ENCODE peak calls at places on chromosomes 5 and 9, in six cellular contexts. One of them, this sample, is unnamed.

GRCh38 chr9:16625831-16626230 is 244.6 kb downstream of the BNC2 start:
- DNase-seq in activated CD4-positive, alpha-beta memory T cell treated with anti-CD3 and anti-CD28 coated beads for 36 hours: no peak
- DNase-seq in stimulated activated CD4-positive, alpha-beta T cell treated with anti-CD3 and anti-CD28 coated beads, Interleukin-12 subunit alpha, Interleukin-12 subunit beta, amount 100 ng/mL, for 24 hours: no peak
- DNase-seq in astrocyte of the spinal cord: peak
- DNase-seq in A673: no peak
- DNase-seq in heart left ventricle: no peak
- DNase-seq in this sample: peak

GRCh38 chr9:127518091-127518856 is 67.0 kb downstream of the LRSAM1 start:
- DNase-seq in astrocyte of the spinal cord: no peak
- DNase-seq in activated CD4-positive, alpha-beta memory T cell treated with anti-CD3 and anti-CD28 coated beads for 36 hours: no peak
- DNase-seq in A673: no peak
- DNase-seq in stimulated activated CD4-positive, alpha-beta T cell treated with anti-CD3 and anti-CD28 coated beads, Interleukin-12 subunit alpha, Interleukin-12 subunit beta, amount 100 ng/mL, for 24 hours: no peak
- DNase-seq in heart left ventricle: no peak
- DNase-seq in this sample: no peak

GRCh38 chr9:107749787-107750444 is 260.3 kb upstream of the KLF4 start:
- DNase-seq in activated CD4-positive, alpha-beta memory T cell treated with anti-CD3 and anti-CD28 coated beads for 36 hours: no peak
- DNase-seq in astrocyte of the spinal cord: peak
- DNase-seq in heart left ventricle: peak
- DNase-seq in A673: peak
- DNase-seq in stimulated activated CD4-positive, alpha-beta T cell treated with anti-CD3 and anti-CD28 coated beads, Interleukin-12 subunit alpha, Interleukin-12 subunit beta, amount 100 ng/mL, for 24 hours: no peak
- DNase-seq in this sample: peak

GRCh38 chr9:36036780-36037579 is at the start of gene RECK:
- DNase-seq in A673: peak
- DNase-seq in astrocyte of the spinal cord: peak
- DNase-seq in heart left ventricle: peak
- DNase-seq in stimulated activated CD4-positive, alpha-beta T cell treated with anti-CD3 and anti-CD28 coated beads, Interleukin-12 subunit alpha, Interleukin-12 subunit beta, amount 100 ng/mL, for 24 hours: peak
- DNase-seq in activated CD4-positive, alpha-beta memory T cell treated with anti-CD3 and anti-CD28 coated beads for 36 hours: peak
- DNase-seq in this sample: peak

GRCh38 chr5:178232124-178232919 is at the start of gene PHYKPL:
- DNase-seq in astrocyte of the spinal cord: peak
- DNase-seq in stimulated activated CD4-positive, alpha-beta T cell treated with anti-CD3 and anti-CD28 coated beads, Interleukin-12 subunit alpha, Interleukin-12 subunit beta, amount 100 ng/mL, for 24 hours: peak
- DNase-seq in activated CD4-positive, alpha-beta memory T cell treated with anti-CD3 and anti-CD28 coated beads for 36 hours: peak
- DNase-seq in A673: peak
- DNase-seq in heart left ventricle: peak
- DNase-seq in this sample: peak

GRCh38 chr5:102933300-102933699 is 178.2 kb downstream of the PAM start:
- DNase-seq in stimulated activated CD4-positive, alpha-beta T cell treated with anti-CD3 and anti-CD28 coated beads, Interleukin-12 subunit alpha, Interleukin-12 subunit beta, amount 100 ng/mL, for 24 hours: no peak
- DNase-seq in activated CD4-positive, alpha-beta memory T cell treated with anti-CD3 and anti-CD28 coated beads for 36 hours: no peak
- DNase-seq in heart left ventricle: no peak
- DNase-seq in A673: no peak
- DNase-seq in astrocyte of the spinal cord: no peak
- DNase-seq in this sample: no peak

GRCh38 chr9:114757395-114757794 is 48.4 kb downstream of the TNFSF15 start:
- DNase-seq in stimulated activated CD4-positive, alpha-beta T cell treated with anti-CD3 and anti-CD28 coated beads, Interleukin-12 subunit alpha, Interleukin-12 subunit beta, amount 100 ng/mL, for 24 hours: no peak
- DNase-seq in astrocyte of the spinal cord: no peak
- DNase-seq in A673: no peak
- DNase-seq in activated CD4-positive, alpha-beta memory T cell treated with anti-CD3 and anti-CD28 coated beads for 36 hours: no peak
- DNase-seq in heart left ventricle: no peak
- DNase-seq in this sample: no peak

GRCh38 chr5:440413-441180 is 2.4 kb upstream of the EXOC3 start:
- DNase-seq in astrocyte of the spinal cord: no peak
- DNase-seq in activated CD4-positive, alpha-beta memory T cell treated with anti-CD3 and anti-CD28 coated beads for 36 hours: no peak
- DNase-seq in stimulated activated CD4-positive, alpha-beta T cell treated with anti-CD3 and anti-CD28 coated beads, Interleukin-12 subunit alpha, Interleukin-12 subunit beta, amount 100 ng/mL, for 24 hours: no peak
- DNase-seq in heart left ventricle: peak
- DNase-seq in A673: no peak
- DNase-seq in this sample: no peak

GRCh38 chr5:96433066-96433447 is at the start of gene PCSK1:
- DNase-seq in activated CD4-positive, alpha-beta memory T cell treated with anti-CD3 and anti-CD28 coated beads for 36 hours: no peak
- DNase-seq in heart left ventricle: no peak
- DNase-seq in astrocyte of the spinal cord: no peak
- DNase-seq in A673: peak
- DNase-seq in stimulated activated CD4-positive, alpha-beta T cell treated with anti-CD3 and anti-CD28 coated beads, Interleukin-12 subunit alpha, Interleukin-12 subunit beta, amount 100 ng/mL, for 24 hours: no peak
- DNase-seq in this sample: peak

GRCh38 chr5:151592855-151593408 is 1.8 kb upstream of the FAT2 start:
- DNase-seq in astrocyte of the spinal cord: no peak
- DNase-seq in stimulated activated CD4-positive, alpha-beta T cell treated with anti-CD3 and anti-CD28 coated beads, Interleukin-12 subunit alpha, Interleukin-12 subunit beta, amount 100 ng/mL, for 24 hours: no peak
- DNase-seq in A673: no peak
- DNase-seq in activated CD4-positive, alpha-beta memory T cell treated with anti-CD3 and anti-CD28 coated beads for 36 hours: no peak
- DNase-seq in heart left ventricle: peak
- DNase-seq in this sample: no peak

GRCh38 chr5:144032375-144032774 is 138.1 kb downstream of the YIPF5 start:
- DNase-seq in activated CD4-positive, alpha-beta memory T cell treated with anti-CD3 and anti-CD28 coated beads for 36 hours: no peak
- DNase-seq in A673: peak
- DNase-seq in stimulated activated CD4-positive, alpha-beta T cell treated with anti-CD3 and anti-CD28 coated beads, Interleukin-12 subunit alpha, Interleukin-12 subunit beta, amount 100 ng/mL, for 24 hours: no peak
- DNase-seq in heart left ventricle: peak
- DNase-seq in astrocyte of the spinal cord: no peak
- DNase-seq in this sample: no peak

GRCh38 chr5:132063090-132063911 is 2.8 kb downstream of the IL3 start:
- DNase-seq in A673: peak
- DNase-seq in astrocyte of the spinal cord: peak
- DNase-seq in activated CD4-positive, alpha-beta memory T cell treated with anti-CD3 and anti-CD28 coated beads for 36 hours: peak
- DNase-seq in heart left ventricle: peak
- DNase-seq in stimulated activated CD4-positive, alpha-beta T cell treated with anti-CD3 and anti-CD28 coated beads, Interleukin-12 subunit alpha, Interleukin-12 subunit beta, amount 100 ng/mL, for 24 hours: peak
- DNase-seq in this sample: peak

GRCh38 chr9:79477955-79478751 is 93.6 kb upstream of the TLE4 start:
- DNase-seq in stimulated activated CD4-positive, alpha-beta T cell treated with anti-CD3 and anti-CD28 coated beads, Interleukin-12 subunit alpha, Interleukin-12 subunit beta, amount 100 ng/mL, for 24 hours: no peak
- DNase-seq in activated CD4-positive, alpha-beta memory T cell treated with anti-CD3 and anti-CD28 coated beads for 36 hours: peak
- DNase-seq in heart left ventricle: no peak
- DNase-seq in A673: peak
- DNase-seq in astrocyte of the spinal cord: peak
- DNase-seq in this sample: peak

GRCh38 chr5:179867476-179867875 is 8.9 kb upstream of the MRNIP start:
- DNase-seq in astrocyte of the spinal cord: no peak
- DNase-seq in stimulated activated CD4-positive, alpha-beta T cell treated with anti-CD3 and anti-CD28 coated beads, Interleukin-12 subunit alpha, Interleukin-12 subunit beta, amount 100 ng/mL, for 24 hours: no peak
- DNase-seq in heart left ventricle: no peak
- DNase-seq in activated CD4-positive, alpha-beta memory T cell treated with anti-CD3 and anti-CD28 coated beads for 36 hours: no peak
- DNase-seq in A673: no peak
- DNase-seq in this sample: no peak

GRCh38 chr5:142674438-142675210 is 11.3 kb downstream of the FGF1 start:
- DNase-seq in A673: no peak
- DNase-seq in stimulated activated CD4-positive, alpha-beta T cell treated with anti-CD3 and anti-CD28 coated beads, Interleukin-12 subunit alpha, Interleukin-12 subunit beta, amount 100 ng/mL, for 24 hours: no peak
- DNase-seq in astrocyte of the spinal cord: peak
- DNase-seq in activated CD4-positive, alpha-beta memory T cell treated with anti-CD3 and anti-CD28 coated beads for 36 hours: no peak
- DNase-seq in heart left ventricle: peak
- DNase-seq in this sample: no peak

This sample was measured in GM23338.